ENCODE peak calls at places on chromosomes 6 and 20, in nine cellular contexts. One of them, this sample, is unnamed.

GRCh38 chr6:3418521-3419060 is 38.3 kb downstream of the SLC22A23 start:
- DNase-seq in upper lobe of left lung: no peak
- DNase-seq in endothelial cell of umbilical vein: peak
- DNase-seq in ovary: no peak
- DNase-seq in CD8-positive, alpha-beta T cell: no peak
- DNase-seq in pancreas: no peak
- DNase-seq in stomach: peak
- DNase-seq in body of pancreas: peak
- DNase-seq in Peyer's patch: no peak
- DNase-seq in this sample: no peak

GRCh38 chr6:169931223-169931760 is 179.9 kb downstream of the ERMARD start:
- DNase-seq in CD8-positive, alpha-beta T cell: no peak
- DNase-seq in upper lobe of left lung: no peak
- DNase-seq in endothelial cell of umbilical vein: no peak
- DNase-seq in pancreas: no peak
- DNase-seq in stomach: no peak
- DNase-seq in body of pancreas: no peak
- DNase-seq in ovary: no peak
- DNase-seq in Peyer's patch: no peak
- DNase-seq in this sample: no peak

GRCh38 chr6:39018103-39018502 is 30.5 kb upstream of the GLP1R start:
- DNase-seq in Peyer's patch: no peak
- DNase-seq in body of pancreas: peak
- DNase-seq in ovary: no peak
- DNase-seq in pancreas: no peak
- DNase-seq in stomach: peak
- DNase-seq in upper lobe of left lung: no peak
- DNase-seq in endothelial cell of umbilical vein: no peak
- DNase-seq in CD8-positive, alpha-beta T cell: no peak
- DNase-seq in this sample: no peak

GRCh38 chr6:101129851-101130250 is 248.7 kb upstream of the ASCC3 start:
- DNase-seq in CD8-positive, alpha-beta T cell: no peak
- DNase-seq in upper lobe of left lung: no peak
- DNase-seq in endothelial cell of umbilical vein: no peak
- DNase-seq in body of pancreas: no peak
- DNase-seq in Peyer's patch: no peak
- DNase-seq in pancreas: no peak
- DNase-seq in stomach: no peak
- DNase-seq in ovary: no peak
- DNase-seq in this sample: no peak

GRCh38 chr6:27864906-27865883 is 47.0 kb downstream of the OR2B2 start:
- DNase-seq in ovary: peak
- DNase-seq in body of pancreas: peak
- DNase-seq in upper lobe of left lung: peak
- DNase-seq in pancreas: peak
- DNase-seq in stomach: peak
- DNase-seq in CD8-positive, alpha-beta T cell: peak
- DNase-seq in endothelial cell of umbilical vein: peak
- DNase-seq in Peyer's patch: peak
- DNase-seq in this sample: peak

GRCh38 chr6:167118006-167118405 is 4.9 kb upstream of the CCR6 start:
- DNase-seq in body of pancreas: no peak
- DNase-seq in pancreas: no peak
- DNase-seq in endothelial cell of umbilical vein: no peak
- DNase-seq in CD8-positive, alpha-beta T cell: no peak
- DNase-seq in ovary: no peak
- DNase-seq in upper lobe of left lung: no peak
- DNase-seq in stomach: no peak
- DNase-seq in Peyer's patch: no peak
- DNase-seq in this sample: no peak

GRCh38 chr6:108797951-108798671 is 50.1 kb upstream of the ARMC2 start:
- DNase-seq in CD8-positive, alpha-beta T cell: no peak
- DNase-seq in ovary: no peak
- DNase-seq in upper lobe of left lung: no peak
- DNase-seq in Peyer's patch: no peak
- DNase-seq in stomach: peak
- DNase-seq in body of pancreas: no peak
- DNase-seq in pancreas: no peak
- DNase-seq in endothelial cell of umbilical vein: no peak
- DNase-seq in this sample: no peak

GRCh38 chr6:77341058-77341986 is 122.0 kb downstream of the HTR1B start:
- DNase-seq in ovary: no peak
- DNase-seq in endothelial cell of umbilical vein: peak
- DNase-seq in pancreas: peak
- DNase-seq in stomach: peak
- DNase-seq in body of pancreas: peak
- DNase-seq in Peyer's patch: no peak
- DNase-seq in upper lobe of left lung: peak
- DNase-seq in CD8-positive, alpha-beta T cell: no peak
- DNase-seq in this sample: no peak

GRCh38 chr6:15253107-15254073 is 7.5 kb downstream of the JARID2 start:
- DNase-seq in CD8-positive, alpha-beta T cell: no peak
- DNase-seq in body of pancreas: no peak
- DNase-seq in upper lobe of left lung: no peak
- DNase-seq in Peyer's patch: no peak
- DNase-seq in endothelial cell of umbilical vein: no peak
- DNase-seq in pancreas: no peak
- DNase-seq in ovary: no peak
- DNase-seq in stomach: no peak
- DNase-seq in this sample: no peak

GRCh38 chr20:47638851-47639250 is 137.2 kb downstream of the NCOA3 start:
- DNase-seq in stomach: no peak
- DNase-seq in CD8-positive, alpha-beta T cell: no peak
- DNase-seq in ovary: no peak
- DNase-seq in body of pancreas: no peak
- DNase-seq in endothelial cell of umbilical vein: peak
- DNase-seq in pancreas: no peak
- DNase-seq in upper lobe of left lung: no peak
- DNase-seq in Peyer's patch: no peak
- DNase-seq in this sample: no peak

GRCh38 chr6:48474764-48475674 is 364.0 kb upstream of the PTCHD4 start:
- DNase-seq in Peyer's patch: no peak
- DNase-seq in endothelial cell of umbilical vein: no peak
- DNase-seq in pancreas: no peak
- DNase-seq in upper lobe of left lung: no peak
- DNase-seq in ovary: no peak
- DNase-seq in CD8-positive, alpha-beta T cell: no peak
- DNase-seq in stomach: no peak
- DNase-seq in body of pancreas: no peak
- DNase-seq in this sample: no peak

GRCh38 chr6:48472121-48472520 is 361.1 kb upstream of the PTCHD4 start:
- DNase-seq in pancreas: no peak
- DNase-seq in ovary: no peak
- DNase-seq in upper lobe of left lung: no peak
- DNase-seq in body of pancreas: no peak
- DNase-seq in stomach: no peak
- DNase-seq in CD8-positive, alpha-beta T cell: no peak
- DNase-seq in Peyer's patch: no peak
- DNase-seq in endothelial cell of umbilical vein: no peak
- DNase-seq in this sample: no peak

GRCh38 chr6:48472535-48472934 is 361.5 kb upstream of the PTCHD4 start:
- DNase-seq in upper lobe of left lung: no peak
- DNase-seq in stomach: no peak
- DNase-seq in body of pancreas: no peak
- DNase-seq in CD8-positive, alpha-beta T cell: no peak
- DNase-seq in endothelial cell of umbilical vein: no peak
- DNase-seq in ovary: no peak
- DNase-seq in pancreas: no peak
- DNase-seq in Peyer's patch: no peak
- DNase-seq in this sample: no peak

GRCh38 chr6:48474136-48474535 is 363.1 kb upstream of the PTCHD4 start:
- DNase-seq in upper lobe of left lung: no peak
- DNase-seq in ovary: no peak
- DNase-seq in body of pancreas: no peak
- DNase-seq in Peyer's patch: no peak
- DNase-seq in stomach: no peak
- DNase-seq in CD8-positive, alpha-beta T cell: no peak
- DNase-seq in endothelial cell of umbilical vein: no peak
- DNase-seq in pancreas: no peak
- DNase-seq in this sample: no peak

GRCh38 chr6:48471326-48471725 is 360.3 kb upstream of the PTCHD4 start:
- DNase-seq in upper lobe of left lung: no peak
- DNase-seq in CD8-positive, alpha-beta T cell: no peak
- DNase-seq in ovary: no peak
- DNase-seq in stomach: no peak
- DNase-seq in Peyer's patch: no peak
- DNase-seq in endothelial cell of umbilical vein: no peak
- DNase-seq in pancreas: no peak
- DNase-seq in body of pancreas: no peak
- DNase-seq in this sample: no peak
- H3K27ac ChIP-seq in upper lobe of left lung: no peak
- H3K27ac ChIP-seq in CD8-positive, alpha-beta T cell: no peak
- H3K27ac ChIP-seq in ovary: no peak
- H3K27ac ChIP-seq in stomach: no peak
- H3K27ac ChIP-seq in Peyer's patch: no peak
- H3K27ac ChIP-seq in endothelial cell of umbilical vein: no peak
- H3K27ac ChIP-seq in pancreas: no peak
- H3K27ac ChIP-seq in body of pancreas: no peak
- H3K27ac ChIP-seq in this sample: no peak

GRCh38 chr20:51042657-51043247 is 19.8 kb upstream of the KCNG1 start:
- DNase-seq in Peyer's patch: peak
- DNase-seq in pancreas: no peak
- DNase-seq in upper lobe of left lung: peak
- DNase-seq in stomach: no peak
- DNase-seq in body of pancreas: no peak
- DNase-seq in ovary: no peak
- DNase-seq in CD8-positive, alpha-beta T cell: no peak
- DNase-seq in endothelial cell of umbilical vein: no peak
- DNase-seq in this sample: no peak
- TF ChIP-seq CTCF in Peyer's patch: no peak
- TF ChIP-seq CTCF in pancreas: no peak
- TF ChIP-seq CTCF in upper lobe of left lung: no peak
- TF ChIP-seq CTCF in stomach: no peak
- TF ChIP-seq CTCF in body of pancreas: no peak
- TF ChIP-seq CTCF in ovary: no peak
- TF ChIP-seq CTCF in CD8-positive, alpha-beta T cell: no peak
- TF ChIP-seq CTCF in endothelial cell of umbilical vein: no peak
- TF ChIP-seq CTCF in this sample: no peak

GRCh38 chr6:16670183-16670582 is 91.1 kb downstream of the ATXN1 start:
- DNase-seq in body of pancreas: no peak
- DNase-seq in Peyer's patch: no peak
- DNase-seq in pancreas: no peak
- DNase-seq in CD8-positive, alpha-beta T cell: no peak
- DNase-seq in upper lobe of left lung: peak
- DNase-seq in stomach: no peak
- DNase-seq in endothelial cell of umbilical vein: no peak
- DNase-seq in ovary: no peak
- DNase-seq in this sample: no peak
- H3K27ac ChIP-seq in body of pancreas: no peak
- H3K27ac ChIP-seq in Peyer's patch: no peak
- H3K27ac ChIP-seq in pancreas: no peak
- H3K27ac ChIP-seq in CD8-positive, alpha-beta T cell: no peak
- H3K27ac ChIP-seq in upper lobe of left lung: peak
- H3K27ac ChIP-seq in stomach: peak
- H3K27ac ChIP-seq in endothelial cell of umbilical vein: peak
- H3K27ac ChIP-seq in ovary: no peak
- H3K27ac ChIP-seq in this sample: no peak

GRCh38 chr6:150005761-150006651 is 19.3 kb downstream of the RAET1L start:
- DNase-seq in ovary: no peak
- DNase-seq in Peyer's patch: no peak
- DNase-seq in upper lobe of left lung: no peak
- DNase-seq in stomach: no peak
- DNase-seq in endothelial cell of umbilical vein: no peak
- DNase-seq in CD8-positive, alpha-beta T cell: no peak
- DNase-seq in body of pancreas: no peak
- DNase-seq in pancreas: no peak
- DNase-seq in this sample: no peak

GRCh38 chr6:150004783-150005717 is 20.3 kb downstream of the RAET1L start:
- DNase-seq in ovary: peak
- DNase-seq in Peyer's patch: peak
- DNase-seq in body of pancreas: peak
- DNase-seq in endothelial cell of umbilical vein: peak
- DNase-seq in CD8-positive, alpha-beta T cell: peak
- DNase-seq in pancreas: peak
- DNase-seq in stomach: peak
- DNase-seq in upper lobe of left lung: peak
- DNase-seq in this sample: peak

GRCh38 chr6:150008588-150008987 is 16.7 kb downstream of the RAET1L start:
- DNase-seq in upper lobe of left lung: no peak
- DNase-seq in stomach: peak
- DNase-seq in Peyer's patch: no peak
- DNase-seq in ovary: no peak
- DNase-seq in pancreas: no peak
- DNase-seq in body of pancreas: no peak
- DNase-seq in endothelial cell of umbilical vein: no peak
- DNase-seq in CD8-positive, alpha-beta T cell: peak
- DNase-seq in this sample: no peak

GRCh38 chr6:150004101-150004782 is 21.1 kb downstream of the RAET1L start:
- DNase-seq in CD8-positive, alpha-beta T cell: peak
- DNase-seq in ovary: no peak
- DNase-seq in upper lobe of left lung: no peak
- DNase-seq in stomach: no peak
- DNase-seq in body of pancreas: no peak
- DNase-seq in Peyer's patch: peak
- DNase-seq in pancreas: no peak
- DNase-seq in endothelial cell of umbilical vein: no peak
- DNase-seq in this sample: peak

DNA sequence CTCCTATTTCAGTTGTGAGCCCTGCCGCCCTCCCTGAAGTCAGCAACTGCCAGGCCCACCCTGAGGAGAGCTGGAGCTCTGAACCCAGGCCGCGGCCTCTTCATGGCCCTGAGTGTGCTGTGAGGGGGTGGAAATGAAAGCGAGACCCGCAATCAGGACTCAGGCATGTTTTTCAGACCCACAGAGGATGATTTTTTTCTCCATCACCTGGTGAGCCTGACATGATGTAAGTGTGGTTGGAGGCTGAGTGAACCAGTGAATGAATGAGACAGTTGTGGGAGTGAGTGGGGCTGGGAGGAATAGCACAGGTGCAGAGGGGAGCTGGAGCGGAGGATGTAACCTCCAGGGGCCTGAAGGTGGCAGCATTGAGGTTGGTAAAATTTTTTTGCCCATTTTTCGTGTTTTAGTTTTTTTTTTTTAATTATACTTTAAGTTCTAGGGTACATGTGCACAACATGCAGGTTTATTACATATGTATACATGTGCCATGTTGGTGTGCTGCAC is 18.3 kb downstream of the RAET1L start:
- DNase-seq in ovary: no peak
- DNase-seq in upper lobe of left lung: no peak
- DNase-seq in stomach: no peak
- DNase-seq in endothelial cell of umbilical vein: no peak
- DNase-seq in pancreas: no peak
- DNase-seq in Peyer's patch: no peak
- DNase-seq in body of pancreas: no peak
- DNase-seq in CD8-positive, alpha-beta T cell: peak
- DNase-seq in this sample: peak
- TF ChIP-seq CTCF in ovary: no peak
- TF ChIP-seq CTCF in upper lobe of left lung: peak
- TF ChIP-seq CTCF in stomach: no peak
- TF ChIP-seq CTCF in endothelial cell of umbilical vein: peak
- TF ChIP-seq CTCF in pancreas: peak
- TF ChIP-seq CTCF in Peyer's patch: peak
- TF ChIP-seq CTCF in body of pancreas: peak
- TF ChIP-seq CTCF in CD8-positive, alpha-beta T cell: peak
- TF ChIP-seq CTCF in this sample: peak

DNA sequence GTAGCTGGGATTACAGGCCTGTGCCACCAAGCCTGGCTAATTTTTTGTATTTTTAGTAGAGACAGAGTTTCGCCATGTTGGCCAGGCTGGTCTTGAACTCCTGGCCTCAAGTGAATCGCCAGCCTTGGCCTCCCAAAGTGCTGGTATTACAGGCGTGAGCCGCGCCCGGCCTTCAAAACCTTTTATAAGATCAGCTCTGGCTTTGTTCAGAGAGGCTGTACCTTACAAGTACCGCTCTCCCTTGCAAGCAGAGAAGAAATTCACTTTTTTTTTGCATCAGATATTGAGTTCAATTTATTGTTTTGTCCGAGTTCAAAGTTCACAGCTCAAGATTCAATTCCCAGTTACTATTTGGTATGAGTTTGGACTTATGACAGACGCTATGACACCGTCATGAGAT is 1.9 kb upstream of the DNAAF9 start:
- DNase-seq in pancreas: no peak
- DNase-seq in endothelial cell of umbilical vein: no peak
- DNase-seq in ovary: no peak
- DNase-seq in CD8-positive, alpha-beta T cell: no peak
- DNase-seq in stomach: no peak
- DNase-seq in upper lobe of left lung: no peak
- DNase-seq in Peyer's patch: no peak
- DNase-seq in body of pancreas: no peak
- DNase-seq in this sample: no peak
- H3K27ac ChIP-seq in pancreas: peak
- H3K27ac ChIP-seq in endothelial cell of umbilical vein: no peak
- H3K27ac ChIP-seq in ovary: no peak
- H3K27ac ChIP-seq in CD8-positive, alpha-beta T cell: no peak
- H3K27ac ChIP-seq in stomach: peak
- H3K27ac ChIP-seq in upper lobe of left lung: peak
- H3K27ac ChIP-seq in Peyer's patch: no peak
- H3K27ac ChIP-seq in body of pancreas: peak
- H3K27ac ChIP-seq in this sample: no peak